ENCODE peak calls at places on chromosomes 4 and X, in six cellular contexts. D, V, S, W, J and A are unnamed samples.
A peak's percentile ranks its signal among the peaks of the same experiment; 100 is the strongest.

GRCh38 chrX:341541-342101 is 23.0 kb upstream of the GTPBP6 start:
- DNase-seq in D (no peak), V (no peak), S (peak; percentile 68), W (no peak), J (no peak), A (no peak)

GRCh38 chr4:1472148-1472797 is 66.0 kb upstream of the NKX1-1 start:
- DNase-seq in D (peak; percentile 34), V (no peak), S (peak; percentile 80), W (no peak), J (no peak), A (no peak)

GRCh38 chrX:138875472-138875871 is 164.0 kb upstream of the FGF13 start:
- DNase-seq in D (no peak), V (no peak), S (no peak), W (no peak), J (no peak), A (no peak)

GRCh38 chr4:62706423-62706822 is 1506.3 kb downstream of the ADGRL3 start:
- DNase-seq in D (no peak), V (no peak), S (no peak), W (no peak), J (no peak), A (no peak)

GRCh38 chr4:185840953-185841352 is 29.0 kb upstream of the SORBS2 start:
- DNase-seq in D (no peak), V (no peak), S (no peak), W (no peak), J (no peak), A (no peak)

GRCh38 chrX:68498508-68499379 is at the start of gene YIPF6:
- DNase-seq in D (peak; percentile 80), V (peak; percentile 72), S (peak; percentile 94), W (peak; percentile 59), J (peak; percentile 40), A (peak; percentile 81)

GRCh38 chr4:54475546-54475945 is 182.2 kb upstream of the KIT start:
- DNase-seq in D (no peak), V (no peak), S (no peak), W (no peak), J (no peak), A (no peak)

GRCh38 chr4:83606898-83607297 is 71.0 kb downstream of the GPAT3 start:
- DNase-seq in D (no peak), V (no peak), S (no peak), W (no peak), J (no peak), A (no peak)

GRCh38 chr4:146638801-146639351 is at the start of gene POU4F2:
- DNase-seq in D (no peak), V (no peak), S (peak; percentile 70), W (no peak), J (no peak), A (no peak)

GRCh38 chrX:132463411-132463810 is 25.4 kb downstream of the MBNL3 start:
- DNase-seq in D (no peak), V (peak; percentile 6), S (no peak), W (no peak), J (peak; percentile 8), A (no peak)

GRCh38 chrX:27565992-27566391 is 24.2 kb upstream of the DCAF8L2 start:
- DNase-seq in D (no peak), V (peak; percentile 70), S (no peak), W (no peak), J (no peak), A (no peak)

GRCh38 chr4:184401397-184402171 is 72.8 kb downstream of the IRF2 start:
- DNase-seq in D (no peak), V (no peak), S (no peak), W (no peak), J (no peak), A (no peak)

GRCh38 chr4:86482851-86483490 is 111.1 kb upstream of the PTPN13 start:
- DNase-seq in D (no peak), V (no peak), S (no peak), W (no peak), J (no peak), A (no peak)

GRCh38 chrX:400258-400657 is 13.6 kb upstream of the PPP2R3B start:
- DNase-seq in D (no peak), V (no peak), S (no peak), W (no peak), J (no peak), A (no peak)

GRCh38 chrX:51614353-51614752 is 4.4 kb downstream of the CENPVL3 start:
- DNase-seq in D (no peak), V (peak; percentile 59), S (no peak), W (no peak), J (peak; percentile 6), A (no peak)

GRCh38 chrX:129655547-129656248 is 942 bp upstream of the APLN start:
- DNase-seq in D (no peak), V (no peak), S (no peak), W (no peak), J (no peak), A (no peak)

GRCh38 chrX:19342331-19342906 is 1.3 kb upstream of the PDHA1 start:
- DNase-seq in D (no peak), V (peak; percentile 34), S (no peak), W (no peak), J (no peak), A (no peak)

GRCh38 chr4:76987153-76987562 is 37.6 kb downstream of the SEPTIN11 start:
- DNase-seq in D (no peak), V (peak; percentile 99), S (no peak), W (no peak), J (no peak), A (no peak)

GRCh38 chr4:173167793-173168395 is 717 bp upstream of the GALNT7 start:
- DNase-seq in D (no peak), V (peak; percentile 30), S (peak; percentile 85), W (no peak), J (peak; percentile 52), A (peak; percentile 68)

DNA sequence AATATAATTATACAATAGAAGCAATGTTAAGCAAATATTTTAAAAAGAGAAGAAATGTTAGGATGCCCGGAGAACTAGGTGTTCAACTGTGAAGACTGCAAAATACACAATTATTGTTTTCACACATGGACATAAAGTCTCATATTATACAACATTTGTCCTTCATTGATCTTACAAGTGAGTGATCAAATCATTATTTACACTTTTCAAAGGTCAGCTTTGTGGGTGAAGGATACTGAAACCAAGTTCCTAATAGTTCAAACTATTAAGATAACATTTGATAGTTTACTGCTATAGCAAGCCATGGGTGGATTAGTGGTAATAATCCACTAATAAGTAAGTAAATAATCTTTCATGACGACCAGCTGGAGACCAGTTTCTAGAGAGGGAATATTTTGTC is 23.3 kb downstream of the CTSO start:
- DNase-seq in D (no peak), V (no peak), S (no peak), W (no peak), J (no peak), A (no peak)
- H3K27ac ChIP-seq in D (no peak overlapping the region), V (no peak overlapping the region), S (no peak overlapping the region), W (no peak overlapping the region), J (no peak overlapping the region), A (no peak overlapping the region)

DNA sequence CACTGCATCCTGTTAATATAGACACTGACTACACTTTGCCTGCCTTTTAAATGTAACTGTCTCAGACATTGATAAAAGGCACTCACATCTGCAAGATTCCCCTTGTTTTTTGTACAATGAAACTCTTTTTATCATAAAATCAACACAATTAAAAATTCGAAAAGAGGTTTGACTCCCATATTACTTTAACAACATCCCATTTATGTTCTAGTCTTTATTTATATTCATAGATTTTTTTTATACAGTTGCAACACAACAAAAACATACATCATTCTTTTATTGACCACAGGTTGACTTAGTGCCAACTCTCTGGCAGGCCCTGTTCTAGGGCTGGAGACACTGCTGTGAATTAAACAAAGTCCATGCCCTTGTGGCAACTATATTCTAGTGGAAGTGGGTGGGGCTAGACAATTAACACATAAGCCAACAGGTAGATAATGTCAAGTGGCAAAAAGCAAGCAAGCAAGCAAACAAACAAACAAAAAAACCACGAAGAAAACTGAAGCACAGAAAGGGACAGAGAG is 36.8 kb downstream of the ANK2 start:
- DNase-seq in D (no peak), V (no peak), S (no peak), W (no peak), J (no peak), A (no peak)
- TF ChIP-seq POLR2A in D (no peak), V (no peak), S (no peak), W (no peak), J (no peak), A (no peak)

GRCh38 chr4:181933471-181933870 is 309.7 kb upstream of the TENM3 start:
- DNase-seq in D (no peak), V (no peak), S (no peak), W (no peak), J (no peak), A (no peak)

GRCh38 chr4:181938641-181939040 is 304.6 kb upstream of the TENM3 start:
- DNase-seq in D (no peak), V (no peak), S (no peak), W (no peak), J (no peak), A (no peak)

GRCh38 chr4:181944527-181944926 is 298.7 kb upstream of the TENM3 start:
- DNase-seq in D (no peak), V (no peak), S (peak; percentile 7), W (no peak), J (no peak), A (no peak)

GRCh38 chr4:181939199-181939945 is 303.8 kb upstream of the TENM3 start:
- DNase-seq in D (no peak), V (peak; percentile 51), S (peak; percentile 17), W (no peak), J (no peak), A (no peak)
- TF ChIP-seq CTCF in D (no peak), V (peak; percentile 6), S (no peak), W (no peak), J (no peak), A (no peak)

GRCh38 chr4:79210636-79211049 is 115.2 kb downstream of the NAA11 start:
- DNase-seq in D (no peak), V (no peak), S (no peak), W (no peak), J (no peak), A (no peak)

GRCh38 chr4:79211490-79211889 is 114.4 kb downstream of the NAA11 start:
- DNase-seq in D (no peak), V (no peak), S (no peak), W (no peak), J (no peak), A (no peak)

GRCh38 chr4:79212311-79212710 is 113.5 kb downstream of the NAA11 start:
- DNase-seq in D (no peak), V (no peak), S (no peak), W (no peak), J (no peak), A (no peak)

GRCh38 chr4:79207281-79207680 is 118.6 kb downstream of the NAA11 start:
- DNase-seq in D (no peak), V (no peak), S (no peak), W (no peak), J (no peak), A (no peak)

DNA sequence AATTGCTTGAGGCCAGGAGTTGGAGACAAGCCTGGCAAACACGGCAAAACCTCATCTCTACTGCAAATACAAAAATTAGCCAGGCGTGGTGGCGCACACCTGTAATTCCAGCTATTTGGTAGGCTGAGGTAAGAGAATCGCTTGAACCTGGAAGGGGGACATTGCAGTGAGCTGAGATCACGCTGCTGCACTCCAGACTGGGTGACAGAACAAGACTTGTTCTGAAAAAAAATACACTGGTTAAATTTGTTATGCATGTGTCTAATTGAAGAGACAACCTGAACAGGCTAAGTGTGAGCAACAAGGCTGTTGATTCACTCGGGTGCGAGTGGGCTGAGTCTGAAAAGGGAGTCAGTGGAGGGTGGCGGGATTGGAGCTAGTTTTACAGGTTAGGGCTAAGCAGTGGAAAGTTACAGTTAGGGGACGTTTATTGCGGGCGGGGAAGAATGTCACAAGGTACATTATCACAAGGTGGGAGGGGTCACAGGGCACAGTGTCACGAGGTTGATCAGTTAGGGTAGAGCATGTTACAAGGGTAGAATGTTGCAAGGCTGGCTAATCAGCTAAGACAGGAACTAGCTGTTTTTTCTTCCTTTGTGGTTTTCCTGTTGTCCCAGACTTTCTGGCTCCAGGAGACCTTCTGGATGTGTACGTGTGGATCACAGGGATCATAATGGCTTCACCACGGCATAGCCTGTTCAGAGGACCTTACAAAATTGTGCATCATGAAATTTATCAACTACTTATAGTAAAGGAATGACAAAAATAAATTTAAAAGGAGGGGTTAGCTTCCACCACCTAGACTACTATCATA is 115.8 kb downstream of the NAA11 start:
- DNase-seq in D (peak; percentile 50), V (no peak), S (no peak), W (no peak), J (no peak), A (peak; percentile 48)
- H3K27ac ChIP-seq in D (no peak overlapping the region), V (no peak overlapping the region), S (no peak overlapping the region), W (no peak overlapping the region), J (no peak overlapping the region), A (no peak overlapping the region)